ENCODE peak calls at places on chromosome 16, in five cellular contexts. One of them, this sample, is unnamed.

GRCh38 chr16:22614271-22614947 is 103.7 kb downstream of the NPIPB5 start:
- DNase-seq in T-helper 1 cell: no peak
- DNase-seq in amniotic stem cell: no peak
- DNase-seq in dorsolateral prefrontal cortex: no peak
- DNase-seq in GM12865: no peak
- DNase-seq in this sample: no peak

GRCh38 chr16:84098939-84099338 is 17.8 kb downstream of the MBTPS1 start:
- DNase-seq in amniotic stem cell: no peak
- DNase-seq in T-helper 1 cell: no peak
- DNase-seq in dorsolateral prefrontal cortex: no peak
- DNase-seq in GM12865: no peak
- DNase-seq in this sample: no peak

GRCh38 chr16:85750827-85751641 is at the start of gene C16orf74:
- DNase-seq in T-helper 1 cell: no peak
- DNase-seq in amniotic stem cell: no peak
- DNase-seq in dorsolateral prefrontal cortex: no peak
- DNase-seq in GM12865: peak
- DNase-seq in this sample: peak

GRCh38 chr16:66728117-66728787 is 23.2 kb downstream of the DYNC1LI2 start:
- DNase-seq in GM12865: peak
- DNase-seq in amniotic stem cell: peak
- DNase-seq in dorsolateral prefrontal cortex: no peak
- DNase-seq in T-helper 1 cell: peak
- DNase-seq in this sample: peak

GRCh38 chr16:69917739-69918138 is 33.4 kb upstream of the CLEC18A start:
- DNase-seq in GM12865: no peak
- DNase-seq in T-helper 1 cell: no peak
- DNase-seq in amniotic stem cell: peak
- DNase-seq in dorsolateral prefrontal cortex: no peak
- DNase-seq in this sample: peak

GRCh38 chr16:3013998-3014690 is 1.4 kb downstream of the CLDN9 start:
- DNase-seq in dorsolateral prefrontal cortex: no peak
- DNase-seq in T-helper 1 cell: no peak
- DNase-seq in GM12865: no peak
- DNase-seq in amniotic stem cell: no peak
- DNase-seq in this sample: no peak

GRCh38 chr16:28309811-28310311 is 17.5 kb downstream of the SBK1 start:
- DNase-seq in GM12865: peak
- DNase-seq in amniotic stem cell: no peak
- DNase-seq in dorsolateral prefrontal cortex: no peak
- DNase-seq in T-helper 1 cell: peak
- DNase-seq in this sample: no peak

GRCh38 chr16:85915125-85915845 is 16.3 kb downstream of the IRF8 start:
- DNase-seq in T-helper 1 cell: no peak
- DNase-seq in dorsolateral prefrontal cortex: no peak
- DNase-seq in amniotic stem cell: no peak
- DNase-seq in GM12865: no peak
- DNase-seq in this sample: no peak

GRCh38 chr16:58317608-58318152 is 22.9 kb upstream of the PRSS54 start:
- DNase-seq in dorsolateral prefrontal cortex: no peak
- DNase-seq in GM12865: no peak
- DNase-seq in amniotic stem cell: no peak
- DNase-seq in T-helper 1 cell: no peak
- DNase-seq in this sample: no peak

GRCh38 chr16:48497932-48498760 is 111.8 kb downstream of the N4BP1 start:
- DNase-seq in T-helper 1 cell: no peak
- DNase-seq in dorsolateral prefrontal cortex: no peak
- DNase-seq in GM12865: no peak
- DNase-seq in amniotic stem cell: no peak
- DNase-seq in this sample: no peak

GRCh38 chr16:53064179-53064578 is 9.4 kb downstream of the CHD9 start:
- DNase-seq in GM12865: no peak
- DNase-seq in T-helper 1 cell: no peak
- DNase-seq in dorsolateral prefrontal cortex: no peak
- DNase-seq in amniotic stem cell: no peak
- DNase-seq in this sample: no peak

GRCh38 chr16:79528281-79528680 is 72.3 kb downstream of the MAF start:
- DNase-seq in dorsolateral prefrontal cortex: no peak
- DNase-seq in amniotic stem cell: no peak
- DNase-seq in GM12865: no peak
- DNase-seq in T-helper 1 cell: no peak
- DNase-seq in this sample: no peak

GRCh38 chr16:21166561-21166961 is 8.1 kb downstream of the LDAF1 start:
- DNase-seq in GM12865: no peak
- DNase-seq in dorsolateral prefrontal cortex: no peak
- DNase-seq in amniotic stem cell: no peak
- DNase-seq in T-helper 1 cell: no peak
- DNase-seq in this sample: no peak

GRCh38 chr16:66988197-66988788 is at the start of gene CES4A:
- DNase-seq in dorsolateral prefrontal cortex: no peak
- DNase-seq in T-helper 1 cell: no peak
- DNase-seq in amniotic stem cell: no peak
- DNase-seq in GM12865: peak
- DNase-seq in this sample: no peak

GRCh38 chr16:10088380-10088793 is 93.8 kb downstream of the GRIN2A start:
- DNase-seq in amniotic stem cell: no peak
- DNase-seq in T-helper 1 cell: no peak
- DNase-seq in GM12865: no peak
- DNase-seq in dorsolateral prefrontal cortex: no peak
- DNase-seq in this sample: no peak

GRCh38 chr16:58442547-58442946 is 50.3 kb downstream of the GINS3 start:
- DNase-seq in dorsolateral prefrontal cortex: no peak
- DNase-seq in T-helper 1 cell: no peak
- DNase-seq in GM12865: no peak
- DNase-seq in amniotic stem cell: no peak
- DNase-seq in this sample: no peak

GRCh38 chr16:10080031-10080772 is 102.0 kb downstream of the GRIN2A start:
- DNase-seq in T-helper 1 cell: no peak
- DNase-seq in dorsolateral prefrontal cortex: no peak
- DNase-seq in GM12865: no peak
- DNase-seq in amniotic stem cell: no peak
- DNase-seq in this sample: peak

GRCh38 chr16:49543315-49543946 is 169.8 kb downstream of the C16orf78 start:
- DNase-seq in dorsolateral prefrontal cortex: no peak
- DNase-seq in amniotic stem cell: no peak
- DNase-seq in T-helper 1 cell: no peak
- DNase-seq in GM12865: no peak
- DNase-seq in this sample: peak

GRCh38 chr16:83959621-83960434 is 6.8 kb downstream of the OSGIN1 start:
- DNase-seq in T-helper 1 cell: no peak
- DNase-seq in dorsolateral prefrontal cortex: no peak
- DNase-seq in amniotic stem cell: no peak
- DNase-seq in GM12865: no peak
- DNase-seq in this sample: peak

GRCh38 chr16:50203681-50204080 is 50.6 kb downstream of the TENT4B start:
- DNase-seq in T-helper 1 cell: no peak
- DNase-seq in dorsolateral prefrontal cortex: no peak
- DNase-seq in GM12865: no peak
- DNase-seq in amniotic stem cell: no peak
- DNase-seq in this sample: no peak

GRCh38 chr16:50326835-50327465 is 41.8 kb downstream of the BRD7 start:
- DNase-seq in GM12865: peak
- DNase-seq in amniotic stem cell: no peak
- DNase-seq in dorsolateral prefrontal cortex: no peak
- DNase-seq in T-helper 1 cell: peak
- DNase-seq in this sample: peak

GRCh38 chr16:19523184-19523558 is 571 bp upstream of the CCP110 start:
- DNase-seq in dorsolateral prefrontal cortex: no peak
- DNase-seq in GM12865: peak
- DNase-seq in T-helper 1 cell: no peak
- DNase-seq in amniotic stem cell: no peak
- DNase-seq in this sample: no peak

GRCh38 chr16:19095699-19096098 is 18.1 kb upstream of the ITPRIPL2 start:
- DNase-seq in dorsolateral prefrontal cortex: no peak
- DNase-seq in T-helper 1 cell: no peak
- DNase-seq in GM12865: peak
- DNase-seq in amniotic stem cell: no peak
- DNase-seq in this sample: no peak

GRCh38 chr16:57802635-57803412 is 533 bp upstream of the KIFC3 start:
- DNase-seq in dorsolateral prefrontal cortex: peak
- DNase-seq in T-helper 1 cell: no peak
- DNase-seq in GM12865: no peak
- DNase-seq in amniotic stem cell: no peak
- DNase-seq in this sample: no peak

GRCh38 chr16:20906871-20907255 is 6.3 kb downstream of the LYRM1 start:
- DNase-seq in T-helper 1 cell: no peak
- DNase-seq in dorsolateral prefrontal cortex: no peak
- DNase-seq in GM12865: no peak
- DNase-seq in amniotic stem cell: no peak
- DNase-seq in this sample: no peak

GRCh38 chr16:56603589-56603988 is 4.8 kb upstream of the MT2A start:
- DNase-seq in amniotic stem cell: no peak
- DNase-seq in dorsolateral prefrontal cortex: no peak
- DNase-seq in T-helper 1 cell: peak
- DNase-seq in GM12865: peak
- DNase-seq in this sample: peak

GRCh38 chr16:70758786-70759185 is 42.2 kb downstream of the VAC14 start:
- DNase-seq in amniotic stem cell: no peak
- DNase-seq in dorsolateral prefrontal cortex: no peak
- DNase-seq in GM12865: no peak
- DNase-seq in T-helper 1 cell: no peak
- DNase-seq in this sample: no peak

GRCh38 chr16:55735120-55735781 is 79.5 kb downstream of the SLC6A2 start:
- DNase-seq in dorsolateral prefrontal cortex: no peak
- DNase-seq in amniotic stem cell: no peak
- DNase-seq in GM12865: no peak
- DNase-seq in T-helper 1 cell: no peak
- DNase-seq in this sample: no peak

GRCh38 chr16:49365711-49366509 is 7.7 kb upstream of the C16orf78 start:
- DNase-seq in dorsolateral prefrontal cortex: no peak
- DNase-seq in amniotic stem cell: no peak
- DNase-seq in GM12865: peak
- DNase-seq in T-helper 1 cell: no peak
- DNase-seq in this sample: no peak

GRCh38 chr16:17318200-17318599 is 152.6 kb downstream of the XYLT1 start:
- DNase-seq in dorsolateral prefrontal cortex: no peak
- DNase-seq in amniotic stem cell: no peak
- DNase-seq in T-helper 1 cell: no peak
- DNase-seq in GM12865: no peak
- DNase-seq in this sample: no peak

GRCh38 chr16:58960484-58960883 is 226.4 kb upstream of the GOT2 start:
- DNase-seq in amniotic stem cell: no peak
- DNase-seq in dorsolateral prefrontal cortex: no peak
- DNase-seq in T-helper 1 cell: no peak
- DNase-seq in GM12865: no peak
- DNase-seq in this sample: no peak

GRCh38 chr16:77919761-77920415 is 102.5 kb upstream of the CLEC3A start:
- DNase-seq in amniotic stem cell: no peak
- DNase-seq in dorsolateral prefrontal cortex: no peak
- DNase-seq in T-helper 1 cell: no peak
- DNase-seq in GM12865: no peak
- DNase-seq in this sample: no peak

This sample was measured in cardiac muscle cell.